ENCODE peak calls at places on chromosomes 2 and 18, in six cellular contexts. B is stimulated activated CD8-positive, alpha-beta memory T cell treated with anti-CD3 and anti-CD28 coated beads, Interleukin-7, amount 100 ng/mL, for 1 hour; D is type B pancreatic cell; U is HEK293T; T is SHP77; J is ELF-1. R is an unnamed sample.

GRCh38 chr2:175966839-175967238 is 35.2 kb downstream of the LNPK start:
- DNase-seq in B (no peak), D (no peak), U (no peak), T (no peak), J (no peak), R (no peak)

GRCh38 chr18:75779910-75780309 is 352.4 kb upstream of the SMIM21 start:
- DNase-seq in D (no peak), T (no peak), J (no peak), B (no peak), U (no peak), R (no peak)

GRCh38 chr18:79982736-79983135 is 5.6 kb downstream of the TXNL4A start:
- DNase-seq in D (no peak), B (no peak), J (no peak), U (no peak), T (no peak), R (peak)

GRCh38 chr18:55375930-55376329 is 212.1 kb downstream of the TCF4 start:
- DNase-seq in J (no peak), D (no peak), B (no peak), U (no peak), T (no peak), R (no peak)

GRCh38 chr2:152369176-152369860 is 34.3 kb downstream of the FMNL2 start:
- DNase-seq in U (no peak), T (no peak), J (no peak), D (no peak), B (no peak), R (no peak)

GRCh38 chr2:1432726-1433125 is 19.5 kb downstream of the TPO start:
- DNase-seq in T (no peak), U (no peak), B (no peak), D (no peak), J (no peak), R (no peak)

GRCh38 chr18:21450503-21450902 is 150.0 kb downstream of the ESCO1 start:
- DNase-seq in T (no peak), B (no peak), D (no peak), J (no peak), U (no peak), R (no peak)

GRCh38 chr2:144707927-144708326 is 188.0 kb upstream of the ZEB2 start:
- DNase-seq in U (no peak), B (no peak), D (no peak), J (no peak), T (no peak), R (no peak)

GRCh38 chr2:13650586-13651180 is 933.9 kb downstream of the TRIB2 start:
- DNase-seq in J (peak), T (no peak), D (no peak), U (no peak), B (no peak), R (no peak)

GRCh38 chr18:7514796-7515440 is 52.2 kb upstream of the PTPRM start:
- DNase-seq in B (no peak), J (peak), U (no peak), D (no peak), T (no peak), R (no peak)

GRCh38 chr2:69946351-69947077 is 14.9 kb downstream of the ASPRV1 start:
- DNase-seq in B (peak), T (no peak), D (no peak), U (no peak), J (no peak), R (no peak)

GRCh38 chr2:189544638-189545037 is 35.9 kb downstream of the SLC40A1 start:
- DNase-seq in U (no peak), T (no peak), B (no peak), D (no peak), J (no peak), R (no peak)

GRCh38 chr2:234771985-234772774 is 179.6 kb upstream of the SH3BP4 start:
- DNase-seq in U (no peak), T (no peak), D (no peak), J (no peak), B (no peak), R (no peak)

GRCh38 chr2:177900091-177900490 is 172.5 kb downstream of the PDE11A start:
- DNase-seq in U (no peak), J (no peak), D (no peak), T (no peak), B (no peak), R (no peak)

GRCh38 chr2:219643788-219644398 is 16.5 kb downstream of the SLC4A3 start:
- DNase-seq in U (no peak), T (no peak), D (peak), B (no peak), J (no peak), R (no peak)

GRCh38 chr2:207836526-207837133 is 66.9 kb upstream of the FZD5 start:
- DNase-seq in T (no peak), B (no peak), J (peak), D (no peak), U (no peak), R (no peak)

GRCh38 chr2:18498531-18498930 is 61.9 kb downstream of the RDH14 start:
- DNase-seq in B (no peak), T (peak), D (no peak), J (no peak), U (no peak), R (no peak)

GRCh38 chr2:24209389-24210105 is 34.7 kb downstream of the FAM228A start:
- DNase-seq in D (no peak), T (no peak), J (no peak), B (no peak), U (no peak), R (no peak)

GRCh38 chr2:159711562-159712193 is 628 bp upstream of the MARCHF7 start:
- DNase-seq in T (no peak), B (no peak), D (no peak), U (no peak), J (no peak), R (no peak)

GRCh38 chr18:59265246-59266018 is 7.8 kb downstream of the RAX start:
- DNase-seq in U (peak), J (peak), D (no peak), B (no peak), T (peak), R (no peak)

GRCh38 chr18:59009846-59010245 is 129.8 kb upstream of the SEC11C start:
- DNase-seq in B (no peak), U (no peak), J (no peak), D (no peak), T (no peak), R (no peak)

GRCh38 chr2:176473177-176473576 is 203.9 kb downstream of the MTX2 start:
- DNase-seq in U (no peak), D (no peak), T (peak), J (no peak), B (no peak), R (peak)

GRCh38 chr2:241087420-241088268 is 14.4 kb downstream of the MTERF4 start:
- DNase-seq in U (no peak), J (no peak), D (no peak), B (no peak), T (no peak), R (no peak)

GRCh38 chr18:31424383-31424988 is 23.1 kb upstream of the DSG3 start:
- DNase-seq in T (peak), U (peak), B (no peak), D (no peak), J (peak), R (no peak)

GRCh38 chr2:70371753-70372152 is 69.9 kb upstream of the FAM136A start:
- DNase-seq in J (no peak), D (no peak), B (no peak), T (no peak), U (no peak), R (no peak)

GRCh38 chr18:40249390-40250080 is 1705.5 kb upstream of the PIK3C3 start:
- DNase-seq in U (no peak), T (peak), J (no peak), D (no peak), B (no peak), R (no peak)

GRCh38 chr18:77858331-77858730 is 608.7 kb downstream of the GALR1 start:
- DNase-seq in T (peak), U (no peak), B (no peak), D (no peak), J (no peak), R (no peak)

GRCh38 chr2:24083567-24084385 is 858 bp downstream of the TP53I3 start:
- DNase-seq in T (peak), U (peak), D (no peak), B (no peak), J (peak), R (no peak)

R was measured in naive thymus-derived CD8-positive, alpha-beta T cell.